ENCODE peak calls at places on chromosomes 4 and X, in five cellular contexts. F is lower leg skin, Z is breast epithelium, I is sigmoid colon, U is A549. Y is an unnamed sample.

GRCh38 chrX:86421771-86422170 is 273.5 kb downstream of the DACH2 start:
- DNase-seq in F (no peak), Z (no peak), I (no peak), U (no peak), Y (no peak)

GRCh38 chrX:149060921-149061320 is 444.2 kb downstream of the IDS start:
- DNase-seq in F (no peak), Z (no peak), I (no peak), U (no peak), Y (no peak)

GRCh38 chr4:171849823-171850222 is 36.6 kb downstream of the GALNTL6 start:
- DNase-seq in F (no peak), Z (no peak), I (no peak), U (no peak), Y (no peak)

GRCh38 chrX:120790118-120790517 is 85.5 kb downstream of the CT47B1 start:
- DNase-seq in F (no peak), Z (no peak), I (peak; percentile 71), U (peak; percentile 65), Y (peak; percentile 25)

GRCh38 chrX:10938371-10938982 is 172.7 kb upstream of the HCCS start:
- DNase-seq in F (no peak), Z (no peak), I (no peak), U (no peak), Y (no peak)

GRCh38 chr4:76579596-76580375 is 144.8 kb downstream of the SHROOM3 start:
- DNase-seq in F (no peak), Z (no peak), I (no peak), U (no peak), Y (no peak)

GRCh38 chrX:1034717-1035116 is 177.7 kb downstream of the CRLF2 start:
- DNase-seq in F (no peak), Z (no peak), I (no peak), U (no peak), Y (no peak)

GRCh38 chrX:11509786-11510185 is 155.9 kb downstream of the ARHGAP6 start:
- DNase-seq in F (no peak), Z (no peak), I (no peak), U (peak; percentile 4), Y (no peak)

GRCh38 chr4:76211769-76212168 is 1.9 kb downstream of the SCARB2 start:
- DNase-seq in F (no peak), Z (no peak), I (no peak), U (no peak), Y (no peak)

GRCh38 chr4:20318899-20319291 is 67.2 kb downstream of the SLIT2 start:
- DNase-seq in F (no peak), Z (no peak), I (no peak), U (no peak), Y (no peak)
- TF ChIP-seq POLR2A in F (no peak), Z (no peak), I (no peak), U (no peak), Y (no peak)

GRCh38 chr4:15681372-15682339 is at the start of gene FAM200B:
- DNase-seq in F (peak; percentile 100), Z (peak; percentile 95), I (peak; percentile 99), U (peak; percentile 98), Y (peak; percentile 80)
- TF ChIP-seq POLR2A in F (peak; percentile 22), Z (peak; percentile 76), I (peak; percentile 84), U (peak; percentile 83), Y (peak; percentile 85)

GRCh38 chrX:154369453-154370299 is 4.8 kb downstream of the FLNA start:
- DNase-seq in F (peak; percentile 95), Z (peak; percentile 86), I (peak; percentile 96), U (peak; percentile 93), Y (no peak)
- TF ChIP-seq POLR2A in F (no peak), Z (no peak), I (no peak), U (no peak), Y (no peak)

GRCh38 chr4:183821090-183821853 is 83.8 kb upstream of the STOX2 start:
- DNase-seq in F (no peak), Z (no peak), I (no peak), U (no peak), Y (no peak)
- TF ChIP-seq POLR2A in F (no peak), Z (no peak), I (no peak), U (no peak), Y (no peak)

GRCh38 chr4:185039508-185040273 is 21.4 kb downstream of the HELT start:
- DNase-seq in F (no peak), Z (no peak), I (peak; percentile 71), U (peak; percentile 53), Y (peak; percentile 26)
- TF ChIP-seq POLR2A in F (no peak), Z (no peak), I (no peak), U (no peak), Y (no peak)

GRCh38 chr4:8229341-8229975 is 30.4 kb downstream of the SH3TC1 start:
- DNase-seq in F (no peak), Z (no peak), I (no peak), U (no peak), Y (no peak)

GRCh38 chr4:8230033-8230432 is 30.9 kb downstream of the SH3TC1 start:
- DNase-seq in F (no peak), Z (no peak), I (no peak), U (no peak), Y (no peak)

GRCh38 chr4:8230891-8231290 is 31.8 kb downstream of the SH3TC1 start:
- DNase-seq in F (no peak), Z (no peak), I (no peak), U (no peak), Y (no peak)

GRCh38 chr4:8232748-8233147 is 33.7 kb downstream of the SH3TC1 start:
- DNase-seq in F (no peak), Z (no peak), I (no peak), U (no peak), Y (no peak)

GRCh38 chr4:8231551-8232049 is 32.5 kb downstream of the SH3TC1 start:
- DNase-seq in F (no peak), Z (no peak), I (no peak), U (no peak), Y (no peak)
- TF ChIP-seq POLR2A in F (no peak), Z (no peak), I (no peak), U (no peak), Y (no peak)

DNA sequence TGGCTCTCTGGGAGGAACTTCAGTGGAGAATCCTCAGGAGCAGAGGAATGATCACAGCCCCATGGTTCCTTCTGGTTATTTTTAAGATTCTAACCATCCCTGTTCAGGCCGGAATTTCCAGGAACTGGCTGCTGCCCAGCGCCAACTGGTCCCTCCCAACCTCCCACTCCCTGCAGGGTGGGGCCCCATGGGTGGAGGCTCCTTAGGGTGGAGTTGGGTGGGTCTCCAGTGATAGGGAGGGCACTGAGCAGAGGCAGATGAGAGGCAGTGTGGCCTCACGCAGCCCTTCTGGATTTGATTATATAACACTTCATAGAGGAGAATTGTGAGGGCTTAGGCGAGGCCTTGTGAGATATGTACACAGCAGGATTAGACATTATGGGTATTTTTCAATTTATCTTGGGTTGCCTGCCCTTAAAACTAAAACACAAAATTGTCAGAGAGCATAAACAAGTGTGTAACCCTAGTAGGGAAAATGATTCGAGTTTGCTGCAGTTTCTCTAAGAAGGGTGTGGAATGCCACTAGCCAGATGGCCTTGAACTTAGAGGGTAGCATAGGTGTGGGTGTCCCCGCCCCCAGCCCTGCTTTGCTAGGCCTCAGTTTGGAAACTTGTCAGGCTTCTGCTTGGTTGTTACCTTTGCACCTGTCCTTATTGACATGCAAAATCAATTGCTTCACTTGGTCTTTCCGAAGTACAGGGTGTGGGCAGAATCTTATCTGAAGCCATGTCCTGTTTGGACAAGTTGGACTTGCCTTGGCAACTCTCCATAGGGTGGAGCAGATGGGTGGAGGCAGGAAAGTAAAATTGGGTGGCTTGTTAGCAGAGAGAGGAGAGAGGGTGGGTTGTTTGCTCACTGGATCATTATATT is 9.3 kb downstream of the KLF3 start:
- DNase-seq in F (peak; percentile 93), Z (no peak), I (no peak), U (peak; percentile 69), Y (no peak)
- TF ChIP-seq POLR2A in F (no peak), Z (no peak), I (no peak), U (no peak), Y (no peak)

DNA sequence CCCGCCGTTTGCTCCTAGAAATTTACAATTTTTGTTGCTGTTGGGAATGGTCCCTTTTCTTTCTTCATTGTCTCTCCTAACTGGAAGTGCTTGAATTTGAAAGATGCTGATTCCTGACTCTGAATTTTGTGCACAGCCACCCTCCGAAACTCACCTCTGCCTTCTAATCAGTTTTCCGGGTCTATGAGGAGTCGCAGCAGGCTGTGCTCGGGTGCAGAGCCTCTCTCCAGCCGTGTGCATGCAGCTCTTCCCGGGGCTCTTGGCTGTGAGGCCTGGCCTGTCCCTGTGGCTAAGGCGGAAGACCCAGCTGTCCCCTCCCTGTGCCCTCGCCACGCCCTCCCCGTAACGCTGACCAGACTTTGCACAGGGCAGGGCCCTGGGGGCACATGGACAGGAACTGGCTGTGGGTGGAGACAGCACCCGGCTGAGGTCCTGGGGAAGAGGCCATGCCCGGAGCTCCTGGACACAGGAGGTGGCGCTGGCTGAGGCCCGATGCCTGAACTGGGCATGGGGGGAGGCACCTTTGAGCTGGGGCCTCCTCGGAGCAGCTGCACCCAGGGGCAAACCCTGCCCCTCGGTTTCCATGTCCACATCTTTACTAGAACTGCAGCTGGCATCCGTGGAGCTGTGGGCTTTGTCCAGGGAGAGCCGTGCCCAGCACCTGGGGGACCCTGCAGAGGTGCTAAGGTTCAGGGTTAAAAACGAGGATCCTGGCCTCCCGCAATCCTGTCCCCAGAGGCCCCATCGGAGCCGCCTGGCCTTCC is 32.6 kb upstream of the SPON2 start:
- DNase-seq in F (peak; percentile 90), Z (peak; percentile 35), I (peak; percentile 64), U (no peak), Y (no peak)
- TF ChIP-seq POLR2A in F (no peak), Z (no peak), I (peak; percentile 52), U (no peak), Y (no peak)

GRCh38 chr4:99949034-99949998 is 759 bp downstream of the H2AZ1 start:
- DNase-seq in F (peak; percentile 98), Z (peak; percentile 87), I (peak; percentile 95), U (peak; percentile 92), Y (peak; percentile 30)
- TF ChIP-seq POLR2A in F (no peak), Z (no peak), I (peak; percentile 10), U (no peak), Y (no peak)